ENCODE peak calls at places on chromosomes 7 and 10, in nine cellular contexts. J is GM10248, M is neural crest cell, N is GM13977, I is Calu3, Q is natural killer cell, R is astrocyte of the spinal cord, F is transverse colon, X is PC-9. B is an unnamed sample.

GRCh38 chr7:139339025-139339424 is 2.1 kb upstream of the FMC1 start:
- DNase-seq in J (no peak), M (no peak), N (no peak), I (no peak), Q (no peak), R (no peak), F (no peak), X (no peak), B (no peak)

GRCh38 chr7:135291809-135292253 is 58.2 kb downstream of the STRA8 start:
- DNase-seq in J (no peak), M (no peak), N (no peak), I (peak), Q (no peak), R (peak), F (no peak), X (peak), B (no peak)

GRCh38 chr10:89118091-89118490 is 89.0 kb downstream of the CH25H start:
- DNase-seq in J (no peak), M (no peak), N (no peak), I (no peak), Q (no peak), R (peak), F (no peak), X (no peak), B (no peak)

GRCh38 chr7:44678096-44678467 is 70.6 kb upstream of the ZMIZ2 start:
- DNase-seq in J (no peak), M (no peak), N (no peak), I (no peak), Q (no peak), R (no peak), F (no peak), X (no peak), B (no peak)

GRCh38 chr10:22599048-22599561 is 115.3 kb downstream of the PIP4K2A start:
- DNase-seq in J (no peak), M (no peak), N (no peak), I (no peak), Q (no peak), R (peak), F (no peak), X (peak), B (no peak)

GRCh38 chr7:80884511-80885195 is 34.2 kb downstream of the SEMA3C start:
- DNase-seq in J (no peak), M (no peak), N (no peak), I (no peak), Q (no peak), R (no peak), F (no peak), X (no peak), B (no peak)

GRCh38 chr7:116805100-116805544 is 57.3 kb upstream of the CAPZA2 start:
- DNase-seq in J (no peak), M (no peak), N (no peak), I (no peak), Q (no peak), R (no peak), F (no peak), X (no peak), B (no peak)

GRCh38 chr10:45008524-45009161 is 7.9 kb downstream of the ZNF22 start:
- DNase-seq in J (peak), M (peak), N (peak), I (peak), Q (no peak), R (peak), F (no peak), X (peak), B (peak)

GRCh38 chr10:117221156-117221711 is 19.7 kb upstream of the SLC18A2 start:
- DNase-seq in J (no peak), M (peak), N (no peak), I (peak), Q (no peak), R (peak), F (no peak), X (peak), B (no peak)

GRCh38 chr10:86545097-86545496 is 23.5 kb upstream of the WAPL start:
- DNase-seq in J (no peak), M (no peak), N (no peak), I (no peak), Q (no peak), R (no peak), F (no peak), X (no peak), B (no peak)

GRCh38 chr7:44990520-44991023 is 9.4 kb upstream of the CCM2 start:
- DNase-seq in J (no peak), M (no peak), N (no peak), I (no peak), Q (no peak), R (peak), F (no peak), X (no peak), B (no peak)

GRCh38 chr10:22103701-22104100 is 100.2 kb upstream of the DNAJC1 start:
- DNase-seq in J (peak), M (no peak), N (peak), I (no peak), Q (no peak), R (no peak), F (no peak), X (no peak), B (no peak)

GRCh38 chr7:80876894-80877414 is 41.9 kb downstream of the SEMA3C start:
- DNase-seq in J (no peak), M (no peak), N (no peak), I (no peak), Q (no peak), R (peak), F (peak), X (peak), B (no peak)

GRCh38 chr7:19701471-19701870 is 7.4 kb downstream of the POLR1F start:
- DNase-seq in J (no peak), M (no peak), N (no peak), I (no peak), Q (no peak), R (no peak), F (no peak), X (no peak), B (no peak)

GRCh38 chr10:34647848-34648247 is 167.2 kb downstream of the PARD3 start:
- DNase-seq in J (no peak), M (no peak), N (no peak), I (no peak), Q (no peak), R (no peak), F (no peak), X (no peak), B (no peak)

GRCh38 chr7:33807779-33808482 is 97.4 kb upstream of the BMPER start:
- DNase-seq in J (no peak), M (no peak), N (no peak), I (peak), Q (no peak), R (peak), F (peak), X (peak), B (peak)
- TF ChIP-seq CTCF in J (peak), M (peak), N (peak), I (peak), Q (no peak), R (peak), F (no peak), X (peak), B (peak)

DNA sequence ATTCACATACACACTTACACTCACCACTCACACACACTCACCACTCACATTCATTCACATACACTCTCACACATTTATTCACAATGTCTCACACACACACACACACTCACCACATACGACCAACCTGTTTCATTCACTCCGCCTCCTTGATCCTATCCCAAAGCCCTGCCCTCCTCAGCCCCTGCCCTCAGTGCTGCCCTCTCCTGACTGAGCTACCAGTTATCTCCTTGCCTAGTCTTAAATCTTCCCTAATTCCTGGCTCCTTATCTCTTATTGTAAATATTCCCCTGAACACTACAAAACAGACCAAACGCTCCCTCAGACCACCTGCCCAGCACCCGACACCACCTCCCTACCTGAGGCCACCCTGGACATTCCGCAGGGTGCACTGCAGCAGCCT is 26.1 kb upstream of the C10orf120 start:
- DNase-seq in J (no peak), M (no peak), N (no peak), I (no peak), Q (no peak), R (no peak), F (no peak), X (no peak), B (no peak)
- TF ChIP-seq CTCF in J (no peak), M (no peak), N (no peak), I (no peak), Q (no peak), R (no peak), F (no peak), X (no peak), B (no peak)

GRCh38 chr10:75717126-75717916 is 285.9 kb downstream of the LRMDA start:
- DNase-seq in J (no peak), M (no peak), N (no peak), I (no peak), Q (no peak), R (no peak), F (no peak), X (no peak), B (no peak)
- TF ChIP-seq CTCF in J (no peak), M (no peak), N (no peak), I (no peak), Q (no peak), R (peak), F (no peak), X (no peak), B (no peak)

DNA sequence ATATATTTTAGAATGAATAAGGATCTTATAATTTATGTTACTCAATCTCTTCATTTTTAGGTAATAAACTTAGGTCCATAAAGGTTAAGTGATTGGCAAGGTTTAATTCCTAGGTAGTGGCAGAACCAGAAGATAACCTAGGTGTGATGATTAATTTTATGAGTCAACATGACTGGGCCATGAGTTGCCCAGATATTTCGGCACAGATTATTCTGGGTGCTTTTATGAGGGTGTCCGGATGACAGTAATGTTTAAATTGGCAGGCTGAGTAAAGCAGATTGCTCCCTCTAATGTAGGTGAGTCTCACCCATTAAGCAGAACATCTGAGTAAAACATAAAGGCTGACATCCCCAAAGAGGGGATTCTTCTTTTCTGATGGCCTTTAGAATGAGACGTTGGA is 1349.3 kb upstream of the CELF2 start:
- DNase-seq in J (no peak), M (no peak), N (no peak), I (no peak), Q (no peak), R (no peak), F (no peak), X (no peak), B (no peak)
- TF ChIP-seq CTCF in J (no peak), M (no peak), N (no peak), I (no peak), Q (no peak), R (no peak), F (no peak), X (no peak), B (no peak)

GRCh38 chr10:32744321-32744720 is 213.7 kb downstream of the ITGB1 start:
- DNase-seq in J (no peak), M (no peak), N (no peak), I (no peak), Q (no peak), R (no peak), F (no peak), X (no peak), B (no peak)

DNA sequence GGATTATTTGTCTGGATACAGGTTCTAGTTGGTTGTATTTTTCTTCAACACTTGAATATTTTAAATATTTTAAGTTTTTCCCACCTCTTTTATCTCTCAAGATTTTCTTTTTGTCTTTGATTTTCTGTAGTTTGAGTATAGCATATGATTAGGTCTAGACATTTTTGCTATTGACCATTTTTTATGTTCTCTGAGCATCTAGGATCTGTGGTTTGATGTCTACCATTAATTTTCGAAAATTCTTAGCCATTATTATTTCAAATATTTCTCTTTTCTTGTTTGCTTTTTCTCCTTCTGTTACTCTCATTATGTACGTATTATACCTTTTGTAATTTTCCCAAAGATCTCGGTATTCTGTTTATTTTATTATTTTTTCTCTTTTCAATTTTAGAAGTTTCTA is 219.1 kb downstream of the ITGB1 start:
- DNase-seq in J (no peak), M (no peak), N (no peak), I (no peak), Q (no peak), R (no peak), F (no peak), X (no peak), B (no peak)
- TF ChIP-seq CTCF in J (no peak), M (no peak), N (no peak), I (no peak), Q (no peak), R (no peak), F (no peak), X (no peak), B (no peak)

GRCh38 chr7:8423057-8423456 is 10.4 kb upstream of the NXPH1 start:
- DNase-seq in J (no peak), M (no peak), N (no peak), I (no peak), Q (no peak), R (no peak), F (no peak), X (no peak), B (no peak)

GRCh38 chr7:8413600-8413999 is 19.8 kb upstream of the NXPH1 start:
- DNase-seq in J (no peak), M (no peak), N (no peak), I (no peak), Q (no peak), R (no peak), F (no peak), X (no peak), B (no peak)

GRCh38 chr7:8422177-8422576 is 11.2 kb upstream of the NXPH1 start:
- DNase-seq in J (no peak), M (no peak), N (no peak), I (no peak), Q (no peak), R (no peak), F (no peak), X (no peak), B (no peak)

DNA sequence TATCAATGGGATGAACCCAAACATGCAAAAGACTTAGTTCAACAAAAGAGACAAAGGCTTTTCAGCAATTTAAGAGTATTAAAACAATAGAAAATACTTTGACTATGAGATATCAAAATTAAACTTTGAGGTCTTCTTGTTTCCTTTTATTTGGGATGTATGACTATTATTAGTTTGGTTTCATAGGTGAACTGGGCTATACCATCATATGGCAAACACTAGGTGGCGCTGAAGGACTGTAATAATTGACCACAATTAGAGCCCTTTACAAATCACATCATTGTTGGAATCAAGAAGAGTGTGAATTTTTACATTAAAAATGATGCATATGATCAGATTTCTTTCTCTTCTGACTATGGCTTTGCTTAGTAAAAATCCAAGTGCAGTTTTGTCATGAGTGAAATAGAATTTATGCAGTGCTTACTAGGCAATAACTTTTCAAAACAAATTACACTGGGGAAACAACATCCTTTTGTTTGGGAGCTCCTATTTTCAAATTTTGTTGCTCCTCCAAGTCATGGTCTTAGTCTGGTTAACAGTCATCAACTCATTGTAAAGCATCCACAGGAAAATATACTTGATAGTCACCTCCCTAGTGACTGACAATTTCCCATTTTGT is 14.7 kb upstream of the NXPH1 start:
- DNase-seq in J (peak), M (peak), N (no peak), I (peak), Q (no peak), R (peak), F (peak), X (peak), B (peak)
- TF ChIP-seq CTCF in J (peak), M (peak), N (peak), I (peak), Q (peak), R (peak), F (peak), X (peak), B (peak)

GRCh38 chr10:14975672-14976273 is 16.6 kb downstream of the MEIG1 start:
- DNase-seq in J (no peak), M (no peak), N (no peak), I (no peak), Q (no peak), R (no peak), F (no peak), X (peak), B (no peak)

GRCh38 chr10:14967897-14968296 is 8.7 kb downstream of the MEIG1 start:
- DNase-seq in J (no peak), M (no peak), N (no peak), I (no peak), Q (no peak), R (no peak), F (no peak), X (no peak), B (no peak)

DNA sequence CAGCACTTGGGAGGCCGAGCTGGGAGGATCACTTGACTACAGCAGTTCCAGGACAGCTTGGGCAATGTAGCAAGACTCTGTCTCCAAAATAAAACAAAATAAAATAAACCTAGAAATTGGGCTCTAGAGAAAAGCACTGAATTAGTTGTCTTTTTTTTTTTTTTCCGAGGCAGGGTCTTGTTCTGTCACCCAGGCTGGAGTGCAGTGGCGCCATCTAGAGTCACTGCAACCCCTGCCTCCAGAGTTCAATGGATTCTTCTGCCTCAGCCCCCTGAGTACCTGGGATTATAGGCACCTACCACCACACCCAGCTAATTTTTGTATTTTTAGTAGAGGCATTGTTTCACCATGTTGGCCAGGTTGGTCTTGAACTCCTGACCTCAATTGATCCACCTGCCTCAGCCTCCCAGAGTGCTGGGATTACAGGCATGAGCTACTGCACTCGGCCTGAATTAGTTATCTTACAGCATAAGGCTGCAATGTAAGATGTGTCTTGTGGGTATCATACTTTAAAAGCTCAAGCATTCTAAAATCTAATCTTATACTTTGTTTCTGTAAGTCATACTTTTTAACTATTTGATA is 12.8 kb downstream of the MEIG1 start:
- DNase-seq in J (no peak), M (peak), N (no peak), I (peak), Q (no peak), R (peak), F (peak), X (no peak), B (peak)
- TF ChIP-seq CTCF in J (peak), M (peak), N (peak), I (peak), Q (peak), R (peak), F (peak), X (peak), B (peak)

DNA sequence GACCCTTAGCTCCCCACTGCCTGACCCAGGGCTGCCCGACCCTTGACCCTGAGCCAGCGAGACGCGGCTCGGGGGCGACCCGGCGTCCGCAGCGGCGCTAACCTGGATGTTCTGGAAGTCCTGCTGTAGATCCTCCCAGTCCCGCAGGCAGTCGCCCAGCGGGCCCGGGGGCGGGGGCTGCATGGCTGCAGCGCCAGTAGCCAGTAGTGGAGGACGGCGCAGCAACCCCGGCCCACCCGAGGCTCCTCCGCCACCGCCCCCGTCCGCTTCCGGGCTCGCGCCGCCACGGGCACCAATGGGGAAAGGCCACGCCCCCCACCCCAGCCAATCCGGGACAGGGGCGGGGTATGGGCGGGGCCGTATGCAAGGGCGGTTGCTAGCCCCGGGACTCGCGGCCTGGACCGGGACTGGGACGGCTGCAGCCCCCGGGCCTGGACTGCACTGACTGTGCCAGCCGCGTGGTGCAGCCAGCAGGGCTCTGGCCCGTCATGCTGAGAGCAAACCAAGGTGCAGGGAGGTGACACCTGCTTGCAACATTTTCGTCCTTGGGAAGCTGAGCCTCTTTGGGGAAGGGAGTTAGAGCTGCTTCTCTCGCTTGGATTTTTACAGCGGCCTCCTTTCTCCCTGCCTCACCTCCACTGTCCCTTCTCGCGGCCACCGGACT is at the start of gene TMEM120A:
- DNase-seq in J (peak), M (peak), N (peak), I (peak), Q (peak), R (peak), F (peak), X (peak), B (peak)
- TF ChIP-seq CTCF in J (no peak), M (peak), N (no peak), I (no peak), Q (no peak), R (peak), F (peak), X (peak), B (no peak)

GRCh38 chr7:90347759-90348158 is 1.2 kb downstream of the GTPBP10 start:
- DNase-seq in J (no peak), M (no peak), N (no peak), I (no peak), Q (no peak), R (no peak), F (no peak), X (no peak), B (no peak)

GRCh38 chr7:90345016-90345415 is 1.5 kb upstream of the GTPBP10 start:
- DNase-seq in J (no peak), M (no peak), N (no peak), I (no peak), Q (no peak), R (no peak), F (no peak), X (no peak), B (no peak)

GRCh38 chr7:90349305-90349704 is 2.8 kb downstream of the GTPBP10 start:
- DNase-seq in J (no peak), M (no peak), N (no peak), I (no peak), Q (no peak), R (no peak), F (no peak), X (no peak), B (no peak)

GRCh38 chr7:90345548-90346319 is 782 bp upstream of the GTPBP10 start:
- DNase-seq in J (peak), M (no peak), N (no peak), I (no peak), Q (no peak), R (peak), F (peak), X (no peak), B (no peak)

GRCh38 chr7:90346326-90347125 is at the start of gene GTPBP10:
- DNase-seq in J (peak), M (peak), N (peak), I (peak), Q (peak), R (peak), F (peak), X (peak), B (peak)
- TF ChIP-seq CTCF in J (peak), M (peak), N (peak), I (peak), Q (peak), R (peak), F (peak), X (peak), B (no peak)